ENCODE peak calls at places on chromosomes 7 and 10, in eight cellular contexts. A, W, O, H, D, Z, U and C are unnamed samples.

GRCh38 chr7:93245525-93246432 is 13.6 kb downstream of the VPS50 start:
- DNase-seq in O (peak; percentile 38), A (peak; percentile 27), W (peak; percentile 39), H (peak; percentile 18), D (no peak), U (peak; percentile 29), Z (peak; percentile 21), C (peak; percentile 76)

GRCh38 chr7:157827863-157828160 is 491.0 kb downstream of the DNAJB6 start:
- DNase-seq in H (no peak), D (no peak), A (no peak), Z (no peak), O (no peak), U (no peak), W (no peak), C (no peak)

GRCh38 chr10:23892296-23892695 is 316.6 kb upstream of the KIAA1217 start:
- DNase-seq in H (peak; percentile 33), U (no peak), D (no peak), W (no peak), Z (no peak), O (no peak), A (no peak), C (no peak)

GRCh38 chr10:87675396-87676376 is 16.0 kb downstream of the PAPSS2 start:
- DNase-seq in Z (no peak), D (no peak), O (peak; percentile 95), H (peak; percentile 95), A (no peak), W (no peak), U (no peak), C (no peak)

GRCh38 chr7:44961844-44962482 is 16.9 kb downstream of the MYO1G start:
- DNase-seq in W (no peak), U (no peak), Z (no peak), H (no peak), D (no peak), O (no peak), A (peak; percentile 46), C (no peak)

GRCh38 chr7:55271069-55271468 is 94.1 kb upstream of the LANCL2 start:
- DNase-seq in D (no peak), W (no peak), A (no peak), Z (no peak), U (no peak), O (peak; percentile 26), H (no peak), C (peak; percentile 63)

GRCh38 chr7:127514499-127514898 is 70.9 kb downstream of the GCC1 start:
- DNase-seq in W (peak; percentile 38), U (no peak), A (peak; percentile 68), H (peak; percentile 26), Z (peak; percentile 23), O (peak; percentile 39), D (peak; percentile 29), C (peak; percentile 62)

GRCh38 chr10:119238577-119238976 is 31.2 kb downstream of the GRK5 start:
- DNase-seq in U (no peak), Z (no peak), A (peak; percentile 76), W (no peak), H (peak; percentile 26), D (no peak), O (no peak), C (no peak)

GRCh38 chr10:3278771-3279170 is 106.2 kb upstream of the PITRM1 start:
- DNase-seq in A (no peak), Z (no peak), W (no peak), D (no peak), U (no peak), O (no peak), H (no peak), C (no peak)

GRCh38 chr10:88565072-88565471 is 18.0 kb downstream of the RNLS start:
- DNase-seq in Z (no peak), A (peak; percentile 22), D (peak; percentile 12), U (no peak), H (no peak), W (peak; percentile 40), O (peak; percentile 61), C (peak; percentile 51)

GRCh38 chr10:42962902-42963231 is 114.0 kb upstream of the RET start:
- DNase-seq in A (no peak), U (no peak), D (no peak), O (no peak), H (no peak), W (no peak), Z (no peak), C (no peak)

GRCh38 chr10:14481014-14481413 is 150.3 kb upstream of the FRMD4A start:
- DNase-seq in Z (no peak), W (no peak), U (no peak), A (no peak), H (no peak), D (no peak), O (no peak), C (no peak)

GRCh38 chr10:111076191-111076681 is 593 bp upstream of the ADRA2A start:
- DNase-seq in Z (no peak), U (peak; percentile 78), D (peak; percentile 13), O (peak; percentile 27), A (peak; percentile 93), W (peak; percentile 14), H (peak; percentile 22), C (no peak)

GRCh38 chr7:73907554-73908122 is 46.7 kb downstream of the TMEM270 start:
- DNase-seq in D (no peak), O (no peak), Z (no peak), U (no peak), A (no peak), H (no peak), W (no peak), C (no peak)

GRCh38 chr10:30172663-30173062 is 113.3 kb upstream of the JCAD start:
- DNase-seq in H (no peak), D (no peak), A (no peak), O (no peak), W (no peak), U (no peak), Z (no peak), C (no peak)

GRCh38 chr10:124142960-124143359 is 49.6 kb upstream of the CHST15 start:
- DNase-seq in Z (no peak), A (no peak), D (no peak), H (no peak), U (no peak), O (no peak), W (peak; percentile 68), C (no peak)
- H3K4me3 ChIP-seq in Z (no peak overlapping the region), A (no peak overlapping the region), D (no peak overlapping the region), H (no peak overlapping the region), U (no peak overlapping the region), O (no peak overlapping the region), W (peak overlapping the region; percentile 72), C (no peak overlapping the region)

DNA sequence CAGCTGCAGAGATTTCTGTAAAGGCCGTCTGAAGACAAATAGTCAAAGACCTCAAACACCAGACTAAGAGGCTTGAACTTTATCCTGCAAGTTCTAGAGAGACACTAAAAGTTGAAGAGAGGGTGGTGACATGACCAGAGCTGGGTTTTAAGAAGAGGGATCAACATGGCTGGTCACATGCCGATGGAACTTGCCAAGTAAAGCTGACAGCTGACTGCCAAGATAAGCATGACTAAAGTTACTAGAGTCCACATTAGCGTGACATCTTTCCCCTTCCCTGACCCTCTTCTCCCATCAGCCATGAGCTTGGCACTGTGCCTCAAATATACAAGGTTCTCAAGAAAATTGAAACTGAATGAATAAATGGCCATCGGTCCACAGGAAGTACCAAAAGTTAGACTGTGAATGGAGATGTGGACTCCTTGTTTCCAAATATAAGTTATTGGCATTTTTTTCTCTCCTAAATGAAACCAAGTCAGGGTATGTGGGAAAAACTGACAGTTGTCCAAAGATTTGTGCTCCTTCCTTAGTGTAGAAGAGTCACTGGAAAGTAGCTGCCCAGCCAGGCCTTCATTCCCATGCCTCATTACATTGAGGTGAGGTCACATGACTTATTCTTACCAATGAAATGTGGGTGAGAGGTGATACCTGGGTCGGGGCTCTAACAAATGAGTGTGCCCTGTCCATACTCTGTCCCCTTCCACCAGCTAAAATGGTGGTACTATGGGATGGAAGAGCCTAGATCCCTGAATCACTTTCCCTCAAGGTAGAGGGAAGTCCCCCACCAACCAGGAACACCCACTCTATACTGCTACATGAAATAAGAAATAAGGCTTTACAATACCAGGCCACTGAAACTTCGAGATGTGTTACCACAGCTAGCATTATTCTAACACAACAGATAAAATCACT is 24.4 kb downstream of the XPNPEP1 start:
- DNase-seq in A (no peak), O (peak; percentile 55), U (no peak), Z (no peak), D (no peak), H (peak; percentile 30), W (no peak), C (no peak)
- H3K36me3 ChIP-seq in A (peaks cover 13% of the 10 kb centered on the region), O (peaks cover 3% of the 10 kb centered on the region), U (peaks cover 5% of the 10 kb centered on the region), Z (peaks cover 9% of the 10 kb centered on the region), D (no peaks in the 10 kb centered on the region), H (no peaks in the 10 kb centered on the region), W (peaks cover 93% of the 10 kb centered on the region), C (peaks cover 28% of the 10 kb centered on the region)

DNA sequence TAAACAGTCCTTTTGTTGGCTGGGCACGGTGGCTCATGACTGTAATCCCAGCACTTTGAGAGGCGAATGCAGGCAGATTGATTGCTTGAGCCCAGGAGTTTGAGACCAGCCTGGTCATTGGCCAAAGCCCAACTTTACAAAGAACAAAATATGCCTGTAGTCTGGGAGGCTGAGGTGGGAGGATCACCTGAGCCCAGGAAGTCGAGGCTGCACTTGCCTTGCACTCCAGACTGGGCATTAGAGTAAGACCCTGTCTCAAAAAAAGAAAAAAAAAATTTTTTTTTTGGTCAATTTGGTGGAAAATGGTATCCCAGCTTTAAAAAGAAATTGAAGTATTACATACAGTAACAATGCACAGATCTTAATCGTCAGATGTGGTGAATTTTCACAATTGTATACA is 4.8 kb downstream of the GLRX3 start:
- DNase-seq in A (no peak), O (no peak), W (no peak), D (no peak), U (no peak), Z (no peak), H (no peak), C (no peak)
- H3K4me2 ChIP-seq in A (no peak overlapping the region), O (no peak overlapping the region), W (peak overlapping the region; percentile 98), D (no peak overlapping the region), U (no peak overlapping the region), Z (peak overlapping the region; percentile 15), H (no peak overlapping the region), C (peak overlapping the region; percentile 99)

GRCh38 chr7:1234049-1234691 is 1.5 kb downstream of the UNCX start:
- DNase-seq in H (no peak), Z (no peak), O (no peak), A (no peak), U (no peak), D (no peak), W (no peak), C (no peak)
- H3K4me3 ChIP-seq in H (no peak overlapping the region), Z (no peak overlapping the region), O (no peak overlapping the region), A (no peak overlapping the region), U (no peak overlapping the region), D (no peak overlapping the region), W (no peak overlapping the region), C (no peak overlapping the region)

GRCh38 chr10:97075961-97076525 is 109.7 kb downstream of the SLIT1 start:
- DNase-seq in W (no peak), H (no peak), A (peak; percentile 53), O (no peak), U (no peak), D (no peak), Z (no peak), C (no peak)
- H3K36me3 ChIP-seq in W (no peaks in the 10 kb centered on the region), H (no peaks in the 10 kb centered on the region), A (no peaks in the 10 kb centered on the region), O (no peaks in the 10 kb centered on the region), U (no peaks in the 10 kb centered on the region), D (no peaks in the 10 kb centered on the region), Z (no peaks in the 10 kb centered on the region), C (no peaks in the 10 kb centered on the region)

DNA sequence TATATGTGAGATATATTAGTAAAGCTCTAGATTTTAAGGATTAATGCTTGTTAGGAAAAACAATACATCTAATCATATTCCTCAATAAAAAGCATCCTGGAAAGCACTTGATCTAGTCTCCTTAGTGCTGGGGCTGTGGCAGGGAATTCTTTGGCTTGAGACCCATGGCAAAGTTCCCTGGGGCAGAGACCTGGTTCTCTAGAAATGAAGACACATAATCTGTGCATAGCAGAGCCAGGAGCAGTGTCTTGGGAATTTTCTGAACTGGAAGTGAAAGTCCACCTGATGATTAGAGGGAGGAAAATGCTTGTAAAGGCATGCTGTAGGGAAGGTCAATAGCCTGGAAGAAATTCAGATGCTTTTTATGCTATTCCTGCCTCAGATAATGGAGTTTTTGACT is 247.3 kb downstream of the CDK14 start:
- DNase-seq in A (no peak), U (no peak), D (no peak), Z (no peak), W (no peak), O (no peak), H (no peak), C (no peak)
- H3K4me2 ChIP-seq in A (no peak overlapping the region), U (no peak overlapping the region), D (no peak overlapping the region), Z (no peak overlapping the region), W (no peak overlapping the region), O (no peak overlapping the region), H (no peak overlapping the region), C (peak overlapping the region; percentile 75)